ENCODE peak calls at places on chromosomes 6 and 20, in nine cellular contexts. L is effector CD4-positive, alpha-beta T cell; Y is pancreas; J is activated CD4-positive, alpha-beta memory T cell treated with anti-CD3 and anti-CD28 coated beads for 36 hours; W is amniotic stem cell; I is M059J; H is WTC11; X is GDM1; D is NCI-H2171 treated with DMSO at 0.1 percent for 48 hours. N is an unnamed sample.

GRCh38 chr6:112780498-112781096 is 433.5 kb downstream of the RFPL4B start:
- DNase-seq in H (peak), W (peak), I (peak), L (no peak), X (peak), D (peak), Y (peak), J (peak), N (peak)

GRCh38 chr6:16471222-16471784 is 232.9 kb downstream of the GMPR start:
- DNase-seq in X (no peak), I (no peak), Y (no peak), H (no peak), J (no peak), W (no peak), D (peak), L (no peak), N (no peak)

GRCh38 chr20:35956616-35957015 is 2.3 kb upstream of the SCAND1 start:
- DNase-seq in W (no peak), H (no peak), D (no peak), J (no peak), X (no peak), I (no peak), L (no peak), Y (no peak), N (no peak)

GRCh38 chr6:24229694-24230093 is 103.7 kb downstream of the NRSN1 start:
- DNase-seq in D (no peak), W (no peak), I (no peak), Y (no peak), H (no peak), L (no peak), X (no peak), J (no peak), N (no peak)

GRCh38 chr6:12931639-12932038 is 215.1 kb downstream of the PHACTR1 start:
- DNase-seq in D (no peak), I (no peak), Y (no peak), J (no peak), W (no peak), H (no peak), X (no peak), L (no peak), N (no peak)

GRCh38 chr20:40156600-40157307 is 532.3 kb downstream of the MAFB start:
- DNase-seq in X (no peak), H (no peak), D (no peak), L (no peak), Y (no peak), I (no peak), J (no peak), W (no peak), N (no peak)

GRCh38 chr6:88869263-88870023 is 94.0 kb downstream of the RNGTT start:
- DNase-seq in W (no peak), X (no peak), D (no peak), Y (no peak), H (no peak), J (no peak), I (peak), L (no peak), N (no peak)

GRCh38 chr6:22451960-22452359 is 117.4 kb upstream of the HDGFL1 start:
- DNase-seq in W (no peak), Y (no peak), J (no peak), X (no peak), D (no peak), H (no peak), L (no peak), I (peak), N (no peak)

GRCh38 chr6:57265755-57266221 is 43.7 kb upstream of the RAB23 start:
- DNase-seq in L (no peak), H (no peak), D (no peak), Y (no peak), X (no peak), W (no peak), I (peak), J (no peak), N (no peak)

GRCh38 chr20:63397155-63397843 is 36.1 kb upstream of the CHRNA4 start:
- DNase-seq in J (no peak), W (no peak), D (no peak), L (no peak), X (no peak), I (no peak), Y (no peak), H (no peak), N (no peak)

GRCh38 chr6:45787384-45787783 is 228.3 kb downstream of the CLIC5 start:
- DNase-seq in X (no peak), D (no peak), Y (no peak), L (no peak), W (no peak), I (no peak), J (no peak), H (no peak), N (no peak)

GRCh38 chr20:1933465-1933870 is 38.3 kb downstream of the SIRPA start:
- DNase-seq in W (no peak), X (no peak), Y (peak), H (no peak), L (no peak), J (no peak), I (peak), D (no peak), N (no peak)